ENCODE peak calls at places on chromosomes 4 and X, in nine cellular contexts. One of them, this sample, is unnamed.

GRCh38 chr4:122458625-122459024 is 2.1 kb upstream of the IL2 start:
- DNase-seq in AG10803: peak; percentile 21
- DNase-seq in fibroblast of lung: peak; percentile 22
- DNase-seq in IMR-90: peak; percentile 17
- DNase-seq in ovary: no peak
- DNase-seq in upper lobe of left lung: no peak
- DNase-seq in tibial nerve: no peak
- DNase-seq in fibroblast of villous mesenchyme: peak; percentile 28
- DNase-seq in tibial artery: no peak
- DNase-seq in this sample: no peak

GRCh38 chr4:141573678-141574077 is 62.7 kb upstream of the IL15 start:
- DNase-seq in fibroblast of villous mesenchyme: no peak
- DNase-seq in tibial artery: no peak
- DNase-seq in upper lobe of left lung: no peak
- DNase-seq in fibroblast of lung: no peak
- DNase-seq in IMR-90: no peak
- DNase-seq in tibial nerve: no peak
- DNase-seq in ovary: no peak
- DNase-seq in AG10803: no peak
- DNase-seq in this sample: no peak

GRCh38 chr4:147479817-147480216 is 1.1 kb upstream of the EDNRA start:
- DNase-seq in upper lobe of left lung: no peak
- DNase-seq in tibial artery: peak; percentile 71
- DNase-seq in IMR-90: peak; percentile 47
- DNase-seq in fibroblast of villous mesenchyme: peak; percentile 28
- DNase-seq in tibial nerve: peak; percentile 63
- DNase-seq in fibroblast of lung: peak; percentile 88
- DNase-seq in AG10803: peak; percentile 73
- DNase-seq in ovary: peak; percentile 56
- DNase-seq in this sample: peak; percentile 78

GRCh38 chr4:125316391-125316780 is 1.6 kb downstream of the FAT4 start:
- DNase-seq in tibial nerve: peak; percentile 25
- DNase-seq in IMR-90: no peak
- DNase-seq in ovary: peak; percentile 41
- DNase-seq in AG10803: peak; percentile 28
- DNase-seq in tibial artery: peak; percentile 51
- DNase-seq in upper lobe of left lung: peak; percentile 85
- DNase-seq in fibroblast of villous mesenchyme: no peak
- DNase-seq in fibroblast of lung: no peak
- DNase-seq in this sample: no peak

GRCh38 chr4:51894246-51894645 is 51.3 kb downstream of the DCUN1D4 start:
- DNase-seq in fibroblast of villous mesenchyme: no peak
- DNase-seq in tibial artery: no peak
- DNase-seq in ovary: no peak
- DNase-seq in upper lobe of left lung: no peak
- DNase-seq in fibroblast of lung: no peak
- DNase-seq in IMR-90: peak; percentile 35
- DNase-seq in tibial nerve: no peak
- DNase-seq in AG10803: peak; percentile 34
- DNase-seq in this sample: no peak

GRCh38 chr4:825063-825968 is 613 bp downstream of the CPLX1 start:
- DNase-seq in tibial nerve: no peak
- DNase-seq in tibial artery: no peak
- DNase-seq in AG10803: no peak
- DNase-seq in fibroblast of villous mesenchyme: peak; percentile 26
- DNase-seq in fibroblast of lung: no peak
- DNase-seq in ovary: peak; percentile 51
- DNase-seq in upper lobe of left lung: peak; percentile 87
- DNase-seq in IMR-90: no peak
- DNase-seq in this sample: no peak

GRCh38 chrX:97168646-97169045 is 284.9 kb downstream of the RPA4 start:
- DNase-seq in upper lobe of left lung: no peak
- DNase-seq in tibial nerve: no peak
- DNase-seq in IMR-90: no peak
- DNase-seq in fibroblast of lung: no peak
- DNase-seq in fibroblast of villous mesenchyme: no peak
- DNase-seq in ovary: no peak
- DNase-seq in tibial artery: no peak
- DNase-seq in AG10803: no peak
- DNase-seq in this sample: no peak

GRCh38 chr4:82696117-82696516 is 102.5 kb downstream of the SCD5 start:
- DNase-seq in fibroblast of lung: no peak
- DNase-seq in fibroblast of villous mesenchyme: no peak
- DNase-seq in tibial artery: no peak
- DNase-seq in tibial nerve: no peak
- DNase-seq in ovary: no peak
- DNase-seq in IMR-90: no peak
- DNase-seq in upper lobe of left lung: no peak
- DNase-seq in AG10803: no peak
- DNase-seq in this sample: no peak

GRCh38 chr4:122623637-122624036 is 2.8 kb upstream of the IL21 start:
- DNase-seq in tibial nerve: no peak
- DNase-seq in upper lobe of left lung: no peak
- DNase-seq in fibroblast of lung: no peak
- DNase-seq in fibroblast of villous mesenchyme: no peak
- DNase-seq in AG10803: no peak
- DNase-seq in tibial artery: no peak
- DNase-seq in ovary: no peak
- DNase-seq in IMR-90: no peak
- DNase-seq in this sample: no peak

GRCh38 chr4:139764192-139764591 is 98.6 kb downstream of the MGST2 start:
- DNase-seq in AG10803: no peak
- DNase-seq in fibroblast of lung: no peak
- DNase-seq in tibial nerve: no peak
- DNase-seq in IMR-90: no peak
- DNase-seq in tibial artery: no peak
- DNase-seq in fibroblast of villous mesenchyme: no peak
- DNase-seq in ovary: no peak
- DNase-seq in upper lobe of left lung: no peak
- DNase-seq in this sample: no peak

GRCh38 chrX:45807572-45808425 is 607.1 kb upstream of the DIPK2B start:
- DNase-seq in AG10803: peak; percentile 52
- DNase-seq in fibroblast of villous mesenchyme: peak; percentile 79
- DNase-seq in IMR-90: peak; percentile 70
- DNase-seq in tibial nerve: no peak
- DNase-seq in upper lobe of left lung: no peak
- DNase-seq in tibial artery: no peak
- DNase-seq in ovary: no peak
- DNase-seq in fibroblast of lung: peak; percentile 71
- DNase-seq in this sample: peak; percentile 49
- H3K4me3 ChIP-seq in AG10803: no peak overlapping the region
- H3K4me3 ChIP-seq in fibroblast of villous mesenchyme: peak overlapping the region; percentile 40
- H3K4me3 ChIP-seq in IMR-90: peak overlapping the region; percentile 46
- H3K4me3 ChIP-seq in tibial nerve: peak overlapping the region; percentile 16
- H3K4me3 ChIP-seq in upper lobe of left lung: no peak overlapping the region
- H3K4me3 ChIP-seq in tibial artery: peak overlapping the region; percentile 10
- H3K4me3 ChIP-seq in ovary: no peak overlapping the region
- H3K4me3 ChIP-seq in fibroblast of lung: peak overlapping the region; percentile 38
- H3K4me3 ChIP-seq in this sample: no peak overlapping the region

DNA sequence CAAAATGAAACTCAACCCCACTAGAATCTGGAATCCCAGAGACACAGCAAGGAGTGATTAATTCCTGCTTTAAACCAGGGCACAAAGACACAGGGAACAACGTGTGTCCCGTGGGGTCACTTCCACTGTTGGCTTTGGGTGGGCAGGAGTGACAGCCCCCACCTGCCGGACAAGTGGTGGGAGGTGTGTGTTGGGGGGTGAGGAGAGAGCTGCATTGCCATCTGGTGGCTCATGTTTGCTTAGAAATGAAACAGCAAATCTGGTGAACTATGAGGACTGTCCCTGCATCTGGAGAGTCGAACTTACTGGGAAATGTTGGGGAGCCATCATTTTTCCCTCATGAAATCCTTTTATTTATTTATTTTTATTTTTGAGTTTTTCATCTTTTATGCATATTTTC is 75.9 kb upstream of the AFAP1 start:
- DNase-seq in upper lobe of left lung: no peak
- DNase-seq in tibial nerve: no peak
- DNase-seq in AG10803: peak; percentile 13
- DNase-seq in tibial artery: no peak
- DNase-seq in fibroblast of lung: no peak
- DNase-seq in IMR-90: peak; percentile 10
- DNase-seq in fibroblast of villous mesenchyme: peak; percentile 8
- DNase-seq in ovary: no peak
- DNase-seq in this sample: no peak
- H3K4me3 ChIP-seq in upper lobe of left lung: no peak overlapping the region
- H3K4me3 ChIP-seq in tibial nerve: no peak overlapping the region
- H3K4me3 ChIP-seq in AG10803: peak overlapping the region; percentile 48
- H3K4me3 ChIP-seq in tibial artery: no peak overlapping the region
- H3K4me3 ChIP-seq in fibroblast of lung: no peak overlapping the region
- H3K4me3 ChIP-seq in IMR-90: peak overlapping the region; percentile 28
- H3K4me3 ChIP-seq in fibroblast of villous mesenchyme: no peak overlapping the region
- H3K4me3 ChIP-seq in ovary: no peak overlapping the region
- H3K4me3 ChIP-seq in this sample: no peak overlapping the region

DNA sequence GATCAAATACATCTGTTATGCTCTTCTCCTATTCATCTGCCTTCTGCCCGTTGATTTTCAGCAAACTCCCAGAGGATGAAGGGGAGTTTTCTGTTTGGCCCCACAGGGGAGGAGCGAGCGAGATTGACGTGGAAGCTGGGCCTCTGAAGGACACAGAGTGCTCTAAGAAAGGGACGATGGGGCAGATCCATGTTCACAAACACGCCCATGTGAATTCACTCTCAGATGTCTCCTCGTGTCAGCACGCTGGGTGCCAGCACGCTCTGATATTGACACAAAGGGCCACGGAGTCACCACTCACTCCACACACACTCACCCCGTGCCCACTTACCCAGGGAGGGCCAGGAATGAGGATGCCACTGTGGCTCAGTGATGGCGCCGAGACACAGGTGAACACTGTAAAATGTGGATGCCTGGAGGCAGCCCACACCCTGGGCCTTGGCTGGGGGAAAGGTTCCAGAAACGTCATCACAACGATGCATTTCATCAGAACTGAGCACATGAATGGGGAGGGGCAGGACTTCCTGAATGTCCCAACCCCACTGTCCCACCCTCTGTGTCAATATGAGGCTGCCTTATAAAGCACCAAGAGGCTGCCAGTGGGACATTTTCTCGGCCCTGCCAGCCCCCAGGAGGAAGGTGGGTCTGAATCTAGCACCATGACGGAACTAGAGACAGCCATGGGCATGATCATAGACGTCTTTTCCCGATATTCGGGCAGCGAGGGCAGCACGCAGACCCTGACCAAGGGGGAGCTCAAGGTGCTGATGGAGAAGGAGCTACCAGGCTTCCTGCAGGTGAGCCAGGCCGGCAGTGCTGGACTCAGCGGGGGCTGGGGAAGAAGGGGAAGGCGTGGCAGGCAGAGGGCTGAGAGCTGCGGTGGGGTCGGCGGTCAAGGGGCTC is at the start of gene S100P:
- DNase-seq in tibial artery: no peak
- DNase-seq in IMR-90: no peak
- DNase-seq in ovary: no peak
- DNase-seq in upper lobe of left lung: no peak
- DNase-seq in fibroblast of lung: no peak
- DNase-seq in tibial nerve: no peak
- DNase-seq in fibroblast of villous mesenchyme: peak; percentile 18
- DNase-seq in AG10803: peak; percentile 38
- DNase-seq in this sample: no peak
- H3K4me3 ChIP-seq in tibial artery: no peak within 1 kb of the TSS
- H3K4me3 ChIP-seq in IMR-90: no peak within 1 kb of the TSS
- H3K4me3 ChIP-seq in ovary: no peak within 1 kb of the TSS
- H3K4me3 ChIP-seq in upper lobe of left lung: no peak within 1 kb of the TSS
- H3K4me3 ChIP-seq in fibroblast of lung: no peak within 1 kb of the TSS
- H3K4me3 ChIP-seq in tibial nerve: no peak within 1 kb of the TSS
- H3K4me3 ChIP-seq in fibroblast of villous mesenchyme: no peak within 1 kb of the TSS
- H3K4me3 ChIP-seq in AG10803: no peak within 1 kb of the TSS
- H3K4me3 ChIP-seq in this sample: no peak within 1 kb of the TSS

GRCh38 chr4:60952921-60953320 is 247.2 kb upstream of the ADGRL3 start:
- DNase-seq in fibroblast of villous mesenchyme: no peak
- DNase-seq in IMR-90: no peak
- DNase-seq in tibial nerve: no peak
- DNase-seq in tibial artery: no peak
- DNase-seq in ovary: no peak
- DNase-seq in AG10803: no peak
- DNase-seq in fibroblast of lung: no peak
- DNase-seq in upper lobe of left lung: no peak
- DNase-seq in this sample: no peak
- H3K4me3 ChIP-seq in fibroblast of villous mesenchyme: no peak overlapping the region
- H3K4me3 ChIP-seq in IMR-90: no peak overlapping the region
- H3K4me3 ChIP-seq in tibial nerve: no peak overlapping the region
- H3K4me3 ChIP-seq in tibial artery: no peak overlapping the region
- H3K4me3 ChIP-seq in ovary: no peak overlapping the region
- H3K4me3 ChIP-seq in AG10803: no peak overlapping the region
- H3K4me3 ChIP-seq in fibroblast of lung: no peak overlapping the region
- H3K4me3 ChIP-seq in upper lobe of left lung: no peak overlapping the region
- H3K4me3 ChIP-seq in this sample: no peak overlapping the region

GRCh38 chr4:41530741-41531140 is 7.2 kb upstream of the LIMCH1 start:
- DNase-seq in fibroblast of villous mesenchyme: no peak
- DNase-seq in ovary: no peak
- DNase-seq in fibroblast of lung: no peak
- DNase-seq in upper lobe of left lung: no peak
- DNase-seq in tibial artery: no peak
- DNase-seq in tibial nerve: no peak
- DNase-seq in IMR-90: no peak
- DNase-seq in AG10803: no peak
- DNase-seq in this sample: no peak

GRCh38 chr4:41533685-41534084 is 4.3 kb upstream of the LIMCH1 start:
- DNase-seq in tibial nerve: no peak
- DNase-seq in tibial artery: no peak
- DNase-seq in AG10803: no peak
- DNase-seq in fibroblast of villous mesenchyme: no peak
- DNase-seq in ovary: no peak
- DNase-seq in IMR-90: no peak
- DNase-seq in fibroblast of lung: no peak
- DNase-seq in upper lobe of left lung: no peak
- DNase-seq in this sample: no peak

GRCh38 chr4:41532880-41533279 is 5.1 kb upstream of the LIMCH1 start:
- DNase-seq in tibial artery: no peak
- DNase-seq in AG10803: no peak
- DNase-seq in upper lobe of left lung: no peak
- DNase-seq in fibroblast of villous mesenchyme: no peak
- DNase-seq in ovary: no peak
- DNase-seq in tibial nerve: no peak
- DNase-seq in fibroblast of lung: peak; percentile 33
- DNase-seq in IMR-90: no peak
- DNase-seq in this sample: no peak

GRCh38 chr4:41532336-41532735 is 5.6 kb upstream of the LIMCH1 start:
- DNase-seq in tibial nerve: no peak
- DNase-seq in tibial artery: no peak
- DNase-seq in AG10803: no peak
- DNase-seq in IMR-90: no peak
- DNase-seq in fibroblast of lung: no peak
- DNase-seq in ovary: no peak
- DNase-seq in fibroblast of villous mesenchyme: no peak
- DNase-seq in upper lobe of left lung: no peak
- DNase-seq in this sample: no peak

DNA sequence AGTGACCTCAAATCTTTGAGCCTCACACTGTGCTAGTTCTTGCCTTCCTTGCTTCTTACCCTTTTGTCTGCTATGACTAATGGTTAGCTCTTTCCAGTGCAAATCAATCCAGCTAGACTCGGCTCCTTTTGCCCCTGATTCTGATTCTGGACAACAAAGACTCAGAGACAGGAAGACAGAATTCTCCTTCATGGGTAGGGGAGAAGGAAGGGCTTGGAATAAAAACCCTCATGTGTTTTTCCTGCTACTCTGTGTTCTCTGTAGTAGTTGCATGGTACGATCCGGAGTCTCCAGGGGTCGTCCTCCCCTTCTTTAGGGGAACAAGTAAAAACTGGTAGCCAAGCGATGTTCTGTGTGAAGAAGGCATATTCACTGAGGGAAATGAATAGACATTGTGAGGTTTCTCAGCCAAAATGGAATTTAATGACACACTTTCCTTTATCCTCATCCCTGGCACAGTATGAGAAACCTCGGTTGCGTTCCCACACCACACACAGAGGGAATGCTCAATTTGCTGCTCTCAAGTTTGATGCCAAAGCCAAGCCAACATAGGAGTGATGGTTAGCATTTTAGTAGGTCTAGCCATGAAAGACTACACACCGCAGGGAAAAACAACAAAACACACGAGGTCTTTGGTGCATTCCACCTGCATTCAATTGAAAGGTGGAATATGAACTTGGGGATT is 6.3 kb upstream of the LIMCH1 start:
- DNase-seq in fibroblast of villous mesenchyme: no peak
- DNase-seq in upper lobe of left lung: no peak
- DNase-seq in tibial artery: no peak
- DNase-seq in fibroblast of lung: no peak
- DNase-seq in tibial nerve: no peak
- DNase-seq in ovary: no peak
- DNase-seq in IMR-90: no peak
- DNase-seq in AG10803: no peak
- DNase-seq in this sample: peak; percentile 55
- H3K4me3 ChIP-seq in fibroblast of villous mesenchyme: no peak overlapping the region
- H3K4me3 ChIP-seq in upper lobe of left lung: no peak overlapping the region
- H3K4me3 ChIP-seq in tibial artery: no peak overlapping the region
- H3K4me3 ChIP-seq in fibroblast of lung: no peak overlapping the region
- H3K4me3 ChIP-seq in tibial nerve: no peak overlapping the region
- H3K4me3 ChIP-seq in ovary: no peak overlapping the region
- H3K4me3 ChIP-seq in IMR-90: no peak overlapping the region
- H3K4me3 ChIP-seq in AG10803: no peak overlapping the region
- H3K4me3 ChIP-seq in this sample: no peak overlapping the region

This sample was measured in astrocyte of the cerebellum.